ENCODE peak calls at places on chromosome 3, in seven cellular contexts. One of them, this sample, is unnamed.

GRCh38 chr3:31815006-31815405 is 166.1 kb downstream of the OSBPL10 start:
- DNase-seq in tibial artery: no peak
- DNase-seq in fibroblast of lung: peak; percentile 23
- DNase-seq in A549: no peak
- DNase-seq in hepatocyte: no peak
- DNase-seq in upper lobe of left lung: no peak
- DNase-seq in astrocyte of the spinal cord: no peak
- DNase-seq in this sample: no peak

GRCh38 chr3:193869221-193870201 is 266.4 kb upstream of the HES1 start:
- DNase-seq in tibial artery: peak; percentile 69
- DNase-seq in fibroblast of lung: peak; percentile 96
- DNase-seq in A549: peak; percentile 52
- DNase-seq in hepatocyte: peak; percentile 86
- DNase-seq in upper lobe of left lung: no peak
- DNase-seq in astrocyte of the spinal cord: peak; percentile 95
- DNase-seq in this sample: peak; percentile 32

GRCh38 chr3:77081240-77081661 is 41.4 kb downstream of the ROBO2 start:
- DNase-seq in tibial artery: no peak
- DNase-seq in fibroblast of lung: peak; percentile 65
- DNase-seq in A549: no peak
- DNase-seq in hepatocyte: peak; percentile 67
- DNase-seq in upper lobe of left lung: peak; percentile 62
- DNase-seq in astrocyte of the spinal cord: peak; percentile 64
- DNase-seq in this sample: peak; percentile 97

GRCh38 chr3:52144796-52145735 is 9.2 kb downstream of the POC1A start:
- DNase-seq in tibial artery: no peak
- DNase-seq in fibroblast of lung: no peak
- DNase-seq in A549: no peak
- DNase-seq in hepatocyte: no peak
- DNase-seq in upper lobe of left lung: no peak
- DNase-seq in astrocyte of the spinal cord: no peak
- DNase-seq in this sample: no peak

GRCh38 chr3:42387802-42388651 is 22.4 kb downstream of the LYZL4 start:
- DNase-seq in tibial artery: no peak
- DNase-seq in fibroblast of lung: no peak
- DNase-seq in A549: no peak
- DNase-seq in hepatocyte: no peak
- DNase-seq in upper lobe of left lung: no peak
- DNase-seq in astrocyte of the spinal cord: peak; percentile 13
- DNase-seq in this sample: peak; percentile 14

GRCh38 chr3:100650651-100651611 is 41.5 kb downstream of the ADGRG7 start:
- DNase-seq in tibial artery: no peak
- DNase-seq in fibroblast of lung: peak; percentile 69
- DNase-seq in A549: peak; percentile 16
- DNase-seq in hepatocyte: no peak
- DNase-seq in upper lobe of left lung: no peak
- DNase-seq in astrocyte of the spinal cord: peak; percentile 71
- DNase-seq in this sample: peak; percentile 61

GRCh38 chr3:17973559-17973906 is 231.1 kb upstream of the TBC1D5 start:
- DNase-seq in tibial artery: no peak
- DNase-seq in fibroblast of lung: no peak
- DNase-seq in A549: peak; percentile 53
- DNase-seq in hepatocyte: peak; percentile 11
- DNase-seq in upper lobe of left lung: no peak
- DNase-seq in astrocyte of the spinal cord: no peak
- DNase-seq in this sample: no peak

GRCh38 chr3:56491566-56491965 is 23.3 kb upstream of the ERC2 start:
- DNase-seq in tibial artery: no peak
- DNase-seq in fibroblast of lung: no peak
- DNase-seq in A549: no peak
- DNase-seq in hepatocyte: no peak
- DNase-seq in upper lobe of left lung: no peak
- DNase-seq in astrocyte of the spinal cord: no peak
- DNase-seq in this sample: no peak

GRCh38 chr3:13420051-13420816 is at the start of gene NUP210:
- DNase-seq in tibial artery: no peak
- DNase-seq in fibroblast of lung: no peak
- DNase-seq in A549: peak; percentile 57
- DNase-seq in hepatocyte: peak; percentile 78
- DNase-seq in upper lobe of left lung: peak; percentile 56
- DNase-seq in astrocyte of the spinal cord: no peak
- DNase-seq in this sample: no peak

GRCh38 chr3:172102123-172102882 is 62.9 kb downstream of the FNDC3B start:
- DNase-seq in tibial artery: no peak
- DNase-seq in fibroblast of lung: no peak
- DNase-seq in A549: no peak
- DNase-seq in hepatocyte: no peak
- DNase-seq in upper lobe of left lung: peak; percentile 61
- DNase-seq in astrocyte of the spinal cord: no peak
- DNase-seq in this sample: no peak

GRCh38 chr3:197398301-197398878 is 100.0 kb upstream of the DLG1 start:
- DNase-seq in tibial artery: no peak
- DNase-seq in fibroblast of lung: no peak
- DNase-seq in A549: no peak
- DNase-seq in hepatocyte: no peak
- DNase-seq in upper lobe of left lung: no peak
- DNase-seq in astrocyte of the spinal cord: no peak
- DNase-seq in this sample: no peak

GRCh38 chr3:112639451-112640332 is 1.3 kb downstream of the CCDC80 start:
- DNase-seq in tibial artery: no peak
- DNase-seq in fibroblast of lung: no peak
- DNase-seq in A549: no peak
- DNase-seq in hepatocyte: no peak
- DNase-seq in upper lobe of left lung: no peak
- DNase-seq in astrocyte of the spinal cord: no peak
- DNase-seq in this sample: no peak

GRCh38 chr3:53100818-53101466 is 29.3 kb downstream of the RFT1 start:
- DNase-seq in tibial artery: no peak
- DNase-seq in fibroblast of lung: no peak
- DNase-seq in A549: no peak
- DNase-seq in hepatocyte: peak; percentile 16
- DNase-seq in upper lobe of left lung: no peak
- DNase-seq in astrocyte of the spinal cord: no peak
- DNase-seq in this sample: no peak

GRCh38 chr3:74624301-74624700 is 9.8 kb upstream of the CNTN3 start:
- DNase-seq in tibial artery: no peak
- DNase-seq in fibroblast of lung: peak; percentile 67
- DNase-seq in A549: no peak
- DNase-seq in hepatocyte: no peak
- DNase-seq in upper lobe of left lung: no peak
- DNase-seq in astrocyte of the spinal cord: no peak
- DNase-seq in this sample: peak; percentile 45

GRCh38 chr3:188049890-188050530 is 103.9 kb upstream of the LPP start:
- DNase-seq in tibial artery: no peak
- DNase-seq in fibroblast of lung: no peak
- DNase-seq in A549: no peak
- DNase-seq in hepatocyte: no peak
- DNase-seq in upper lobe of left lung: no peak
- DNase-seq in astrocyte of the spinal cord: no peak
- DNase-seq in this sample: no peak

GRCh38 chr3:177210744-177211502 is 13.6 kb upstream of the TBL1XR1 start:
- DNase-seq in tibial artery: no peak
- DNase-seq in fibroblast of lung: no peak
- DNase-seq in A549: no peak
- DNase-seq in hepatocyte: no peak
- DNase-seq in upper lobe of left lung: no peak
- DNase-seq in astrocyte of the spinal cord: no peak
- DNase-seq in this sample: no peak

DNA sequence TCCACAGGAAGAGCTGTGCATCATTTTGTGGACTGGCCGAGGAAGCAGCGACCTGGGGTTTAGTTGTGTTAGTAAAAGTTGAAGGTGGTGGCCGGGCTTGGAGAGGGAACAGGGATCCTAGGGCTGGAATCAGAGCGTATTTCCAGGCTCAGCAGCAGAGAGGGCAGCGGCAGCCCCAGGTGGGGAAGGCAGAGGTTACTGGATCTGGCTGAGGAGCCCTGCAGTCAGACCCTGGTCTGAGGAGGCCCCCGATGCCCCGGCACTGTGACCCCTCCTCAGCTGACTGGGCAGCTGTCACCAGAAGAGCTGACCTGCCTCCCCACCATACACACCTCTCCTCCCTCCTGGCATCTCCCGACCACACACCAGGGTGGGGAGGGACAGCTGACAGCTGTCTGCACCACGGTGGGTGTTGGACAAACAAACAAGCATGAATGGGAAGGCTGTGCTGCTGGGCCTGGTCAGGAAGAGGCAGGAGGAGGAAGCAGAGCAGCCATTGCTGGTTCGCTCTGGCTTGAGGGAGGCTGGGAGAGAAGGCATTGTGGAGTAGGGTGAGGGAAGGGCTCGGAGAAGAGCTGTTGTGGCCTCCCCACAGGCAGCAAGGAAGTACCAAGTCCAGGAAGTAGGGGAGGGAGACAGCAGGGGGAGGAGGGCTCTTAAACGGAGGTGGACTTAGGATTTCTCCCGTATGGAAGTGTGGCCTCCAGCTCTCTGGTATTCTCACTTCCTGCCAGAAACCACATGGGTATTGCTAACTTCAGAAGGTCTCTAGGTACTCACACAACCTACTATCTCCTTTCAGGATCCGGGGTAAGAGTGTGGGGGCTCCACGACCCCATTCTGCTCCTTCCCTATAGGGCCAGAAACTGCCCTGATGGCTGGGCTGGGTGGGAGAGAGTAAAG is 49.5 kb upstream of the HACD2 start:
- DNase-seq in tibial artery: peak; percentile 61
- DNase-seq in fibroblast of lung: peak; percentile 47
- DNase-seq in A549: no peak
- DNase-seq in hepatocyte: no peak
- DNase-seq in upper lobe of left lung: no peak
- DNase-seq in astrocyte of the spinal cord: no peak
- DNase-seq in this sample: no peak
- H3K4me3 ChIP-seq in tibial artery: no peak overlapping the region
- H3K4me3 ChIP-seq in fibroblast of lung: no peak overlapping the region
- H3K4me3 ChIP-seq in A549: no peak overlapping the region
- H3K4me3 ChIP-seq in hepatocyte: no peak overlapping the region
- H3K4me3 ChIP-seq in upper lobe of left lung: no peak overlapping the region
- H3K4me3 ChIP-seq in astrocyte of the spinal cord: no peak overlapping the region
- H3K4me3 ChIP-seq in this sample: no peak overlapping the region

GRCh38 chr3:24678021-24678420 is 183.4 kb upstream of the THRB start:
- DNase-seq in tibial artery: no peak
- DNase-seq in fibroblast of lung: no peak
- DNase-seq in A549: no peak
- DNase-seq in hepatocyte: no peak
- DNase-seq in upper lobe of left lung: no peak
- DNase-seq in astrocyte of the spinal cord: no peak
- DNase-seq in this sample: no peak
- H3K4me3 ChIP-seq in tibial artery: peak overlapping the region; percentile 7
- H3K4me3 ChIP-seq in fibroblast of lung: peak overlapping the region; percentile 20
- H3K4me3 ChIP-seq in A549: no peak overlapping the region
- H3K4me3 ChIP-seq in hepatocyte: no peak overlapping the region
- H3K4me3 ChIP-seq in upper lobe of left lung: no peak overlapping the region
- H3K4me3 ChIP-seq in astrocyte of the spinal cord: peak overlapping the region; percentile 5
- H3K4me3 ChIP-seq in this sample: peak overlapping the region; percentile 15

DNA sequence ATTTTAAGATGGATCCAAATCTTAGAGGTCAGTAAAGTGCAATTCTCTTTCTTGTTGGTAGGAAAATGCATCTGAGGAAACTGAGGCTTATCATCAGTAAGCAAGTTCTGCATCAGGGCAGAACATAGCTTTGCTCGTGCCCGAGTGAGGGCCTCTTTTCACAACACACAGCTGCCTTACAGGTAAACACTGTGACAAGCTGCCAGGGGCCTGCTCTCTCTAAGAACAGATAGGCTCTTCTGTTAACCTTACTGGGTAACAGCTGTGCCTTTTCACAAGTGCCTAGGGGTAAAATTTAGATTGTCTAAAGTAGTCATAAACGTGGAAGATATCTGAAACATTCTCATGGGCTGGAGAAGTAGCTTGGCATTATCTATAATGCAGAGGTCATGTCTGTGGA is 118.1 kb downstream of the C3orf38 start:
- DNase-seq in tibial artery: no peak
- DNase-seq in fibroblast of lung: no peak
- DNase-seq in A549: no peak
- DNase-seq in hepatocyte: no peak
- DNase-seq in upper lobe of left lung: no peak
- DNase-seq in astrocyte of the spinal cord: no peak
- DNase-seq in this sample: no peak
- H3K4me3 ChIP-seq in tibial artery: no peak overlapping the region
- H3K4me3 ChIP-seq in fibroblast of lung: no peak overlapping the region
- H3K4me3 ChIP-seq in A549: no peak overlapping the region
- H3K4me3 ChIP-seq in hepatocyte: no peak overlapping the region
- H3K4me3 ChIP-seq in upper lobe of left lung: no peak overlapping the region
- H3K4me3 ChIP-seq in astrocyte of the spinal cord: no peak overlapping the region
- H3K4me3 ChIP-seq in this sample: no peak overlapping the region

DNA sequence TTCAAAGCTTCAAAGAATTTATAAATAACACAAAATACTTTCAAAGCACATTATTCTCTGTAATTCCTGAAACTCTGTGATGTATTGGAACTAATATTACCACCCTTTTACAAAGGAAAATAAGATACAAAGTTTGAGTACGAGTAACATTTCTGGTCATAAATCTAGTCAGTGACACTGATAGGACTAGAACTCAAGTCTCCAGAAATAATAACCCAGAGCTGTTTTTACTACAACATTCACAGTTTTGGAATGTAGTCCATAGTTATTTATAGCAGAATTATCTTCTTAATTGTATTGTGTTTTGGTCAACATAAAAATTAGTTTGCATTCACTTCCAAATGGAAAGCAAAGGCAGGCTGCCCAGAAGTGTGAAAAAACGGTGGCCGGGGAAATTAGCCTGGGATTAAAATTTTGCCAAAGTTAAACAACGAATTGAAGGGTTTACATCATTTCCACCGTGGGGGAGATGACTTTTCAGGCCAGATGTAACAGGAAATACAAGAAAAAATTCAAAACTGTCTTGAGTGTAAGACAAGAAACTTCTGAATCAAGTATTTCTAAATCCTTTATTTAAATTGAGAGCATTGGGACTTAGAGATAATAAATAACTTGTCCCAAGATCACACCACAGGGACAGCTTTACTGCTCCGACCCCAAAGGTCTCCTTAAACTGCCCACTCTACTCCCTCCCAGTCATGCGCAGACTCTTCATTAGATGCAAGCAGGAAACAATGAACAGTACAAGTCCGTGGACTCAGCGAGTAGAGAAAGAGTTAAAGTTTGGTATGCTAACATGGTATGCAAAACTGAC is 74.3 kb upstream of the VGLL4 start:
- DNase-seq in tibial artery: no peak
- DNase-seq in fibroblast of lung: peak; percentile 59
- DNase-seq in A549: peak; percentile 40
- DNase-seq in hepatocyte: peak; percentile 35
- DNase-seq in upper lobe of left lung: no peak
- DNase-seq in astrocyte of the spinal cord: peak; percentile 58
- DNase-seq in this sample: no peak
- H3K4me3 ChIP-seq in tibial artery: peak overlapping the region; percentile 97
- H3K4me3 ChIP-seq in fibroblast of lung: peak overlapping the region; percentile 61
- H3K4me3 ChIP-seq in A549: peak overlapping the region; percentile 63
- H3K4me3 ChIP-seq in hepatocyte: peak overlapping the region; percentile 89
- H3K4me3 ChIP-seq in upper lobe of left lung: peak overlapping the region; percentile 84
- H3K4me3 ChIP-seq in astrocyte of the spinal cord: peak overlapping the region; percentile 62
- H3K4me3 ChIP-seq in this sample: peak overlapping the region; percentile 74

DNA sequence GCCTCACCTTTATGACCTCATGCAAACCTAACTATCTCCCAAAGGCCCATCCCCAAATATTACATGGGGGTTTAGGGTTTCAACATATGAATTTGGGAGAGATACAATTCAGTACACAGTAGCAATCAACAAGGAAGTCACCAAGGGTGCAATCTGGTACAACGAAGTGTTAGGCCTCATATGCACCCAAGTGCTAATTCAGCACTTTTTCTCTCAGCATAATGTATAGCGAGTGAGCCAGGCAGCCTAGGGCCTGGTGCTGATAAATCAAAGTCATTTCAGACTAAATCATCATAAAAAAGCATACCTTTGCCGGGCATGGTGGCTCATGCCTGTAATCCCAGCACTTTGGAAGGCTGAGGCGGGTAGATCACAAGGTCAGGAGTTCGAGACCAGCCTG is 11.7 kb upstream of the KBTBD8 start:
- DNase-seq in tibial artery: no peak
- DNase-seq in fibroblast of lung: no peak
- DNase-seq in A549: no peak
- DNase-seq in hepatocyte: no peak
- DNase-seq in upper lobe of left lung: no peak
- DNase-seq in astrocyte of the spinal cord: no peak
- DNase-seq in this sample: no peak
- H3K4me3 ChIP-seq in tibial artery: no peak overlapping the region
- H3K4me3 ChIP-seq in fibroblast of lung: no peak overlapping the region
- H3K4me3 ChIP-seq in A549: no peak overlapping the region
- H3K4me3 ChIP-seq in hepatocyte: no peak overlapping the region
- H3K4me3 ChIP-seq in upper lobe of left lung: no peak overlapping the region
- H3K4me3 ChIP-seq in astrocyte of the spinal cord: no peak overlapping the region
- H3K4me3 ChIP-seq in this sample: no peak overlapping the region